ENCODE peak calls at places on chromosomes 3 and 15, in nine cellular contexts. G is progenitor cell of endocrine pancreas, Q is heart left ventricle, M is A673, X is RWPE2, R is keratinocyte, I is neural crest cell, S is right atrium auricular region, U is uterus. A is an unnamed sample.

GRCh38 chr3:197302696-197303341 is 4.4 kb upstream of the DLG1 start:
- DNase-seq in S (no peak), I (no peak), U (no peak), Q (no peak), X (no peak), R (no peak), G (no peak), M (no peak), A (no peak)

GRCh38 chr15:68638953-68639500 is 60.2 kb downstream of the CORO2B start:
- DNase-seq in R (no peak), S (no peak), M (no peak), G (no peak), I (no peak), Q (no peak), U (no peak), X (no peak), A (no peak)

GRCh38 chr15:42136513-42136912 is 19.9 kb downstream of the PLA2G4F start:
- DNase-seq in I (no peak), G (no peak), U (no peak), X (no peak), M (no peak), Q (no peak), S (no peak), R (no peak), A (no peak)

GRCh38 chr15:53389271-53389670 is 370.2 kb downstream of the WDR72 start:
- DNase-seq in M (no peak), U (no peak), X (no peak), R (no peak), G (no peak), I (no peak), S (no peak), Q (no peak), A (no peak)

GRCh38 chr3:14228611-14229470 is 50.2 kb downstream of the LSM3 start:
- DNase-seq in U (no peak), G (no peak), R (no peak), I (no peak), M (no peak), S (no peak), Q (no peak), X (no peak), A (no peak)

GRCh38 chr3:15382405-15382923 is 44.9 kb downstream of the METTL6 start:
- DNase-seq in G (no peak), M (no peak), U (no peak), R (no peak), S (no peak), I (no peak), X (no peak), Q (no peak), A (no peak)

GRCh38 chr15:41933771-41934170 is 38.6 kb downstream of the EHD4 start:
- DNase-seq in X (peak), Q (no peak), G (no peak), U (no peak), R (peak), M (no peak), I (no peak), S (no peak), A (no peak)

GRCh38 chr3:123499316-123499715 is 50.4 kb upstream of the ADCY5 start:
- DNase-seq in I (no peak), U (no peak), R (no peak), S (no peak), Q (no peak), G (no peak), X (no peak), M (no peak), A (no peak)

GRCh38 chr3:71028802-71029201 is 554.7 kb downstream of the FOXP1 start:
- DNase-seq in Q (no peak), I (no peak), X (no peak), R (no peak), M (no peak), S (no peak), U (no peak), G (no peak), A (no peak)

GRCh38 chr3:11186318-11186692 is 32.0 kb downstream of the HRH1 start:
- DNase-seq in I (no peak), U (no peak), R (no peak), S (no peak), M (no peak), G (no peak), Q (no peak), X (no peak), A (no peak)

GRCh38 chr15:86691091-86691490 is 611.4 kb downstream of the AGBL1 start:
- DNase-seq in I (no peak), S (no peak), X (no peak), G (no peak), U (no peak), Q (no peak), R (no peak), M (no peak), A (no peak)
- TF ChIP-seq CTCF in I (peak), S (peak), X (peak), G (no peak), U (no peak), Q (peak), R (no peak), M (no peak), A (no peak)

DNA sequence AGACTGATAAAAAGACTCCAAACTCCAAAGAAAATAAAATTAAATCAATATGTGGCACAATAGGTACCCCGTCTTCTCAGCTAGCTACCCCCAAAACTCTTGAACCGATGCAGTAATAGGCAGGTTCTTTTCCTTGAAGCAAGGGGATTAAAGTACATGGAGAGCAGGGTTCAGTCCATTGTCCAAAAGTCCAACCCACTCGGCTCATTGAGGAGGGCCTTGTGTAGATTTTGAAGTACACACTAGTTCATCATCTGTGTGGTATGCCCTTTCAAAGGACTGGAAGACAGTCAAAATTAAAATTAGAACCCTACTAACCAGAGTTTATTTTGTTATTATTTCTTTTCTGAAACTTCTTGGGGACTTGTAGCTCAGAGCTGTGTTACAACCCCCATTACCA is 23.3 kb downstream of the TF start:
- DNase-seq in R (no peak), Q (no peak), G (no peak), X (no peak), U (no peak), I (no peak), S (no peak), M (no peak), A (no peak)
- TF ChIP-seq CTCF in R (no peak), Q (no peak), G (no peak), X (no peak), U (no peak), I (no peak), S (no peak), M (no peak), A (no peak)

GRCh38 chr3:151421956-151422355 is 37.4 kb upstream of the P2RY12 start:
- DNase-seq in M (peak), X (no peak), I (no peak), S (no peak), G (no peak), R (no peak), Q (no peak), U (no peak), A (no peak)
- TF ChIP-seq CTCF in M (peak), X (peak), I (no peak), S (no peak), G (no peak), R (peak), Q (no peak), U (no peak), A (peak)

DNA sequence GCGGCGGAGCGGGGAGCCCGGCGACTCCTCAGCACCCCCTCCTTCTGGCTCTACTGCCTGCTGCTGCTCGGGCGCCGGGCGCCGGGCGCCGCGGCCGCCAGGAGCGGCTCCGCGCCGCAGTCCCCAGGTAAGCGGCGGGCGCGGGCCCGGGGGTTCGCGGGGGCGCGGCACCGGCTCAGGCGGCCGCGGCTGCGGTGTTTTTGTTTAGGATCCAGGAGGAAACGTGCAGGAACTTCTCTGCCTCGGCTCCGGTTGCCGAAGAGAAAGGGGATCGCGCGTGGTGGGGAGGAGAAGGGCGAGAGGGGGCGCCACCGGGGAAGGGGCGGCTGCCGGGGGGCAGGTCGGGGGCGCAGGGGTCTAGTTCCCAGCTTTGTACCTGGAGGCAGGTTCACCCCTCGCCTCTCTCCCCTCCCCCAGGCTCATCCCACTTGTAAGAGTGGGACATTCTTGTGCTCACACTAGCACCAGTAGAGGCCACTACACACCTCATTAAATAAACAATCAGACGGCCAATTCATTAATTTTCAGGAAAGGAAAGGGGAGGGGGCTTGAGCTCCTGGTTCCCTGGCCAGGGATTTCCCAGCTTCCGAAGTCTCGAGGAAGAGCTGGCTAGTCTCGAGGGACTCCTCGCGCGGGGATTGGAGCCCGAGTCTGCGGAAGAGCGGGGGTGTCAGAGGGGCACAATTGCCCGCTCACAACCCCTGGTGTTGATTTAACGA is 575 bp downstream of the NEO1 start:
- DNase-seq in M (peak), I (peak), Q (peak), G (peak), R (no peak), S (no peak), U (peak), X (peak), A (no peak)
- TF ChIP-seq CTCF in M (peak), I (peak), Q (peak), G (peak), R (peak), S (peak), U (peak), X (peak), A (peak)

DNA sequence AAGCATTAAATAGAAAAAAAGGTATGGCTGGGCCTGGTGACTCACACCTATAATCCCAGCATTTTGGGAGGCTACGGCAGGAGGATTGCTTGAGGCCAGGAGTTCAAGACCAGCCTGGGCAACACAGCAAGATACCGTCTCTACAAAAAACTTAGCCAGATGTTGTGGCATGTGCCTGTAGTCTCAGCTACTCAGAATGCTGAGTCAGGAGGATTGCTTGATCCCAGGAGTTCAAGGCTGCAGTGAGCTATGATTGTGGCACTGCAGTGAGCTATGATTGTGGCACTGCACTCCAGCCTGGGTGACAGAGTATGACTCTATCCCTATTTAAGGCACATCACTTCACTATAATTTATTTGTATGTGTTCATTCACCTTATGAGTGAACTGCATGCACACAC is 54.3 kb downstream of the SLC4A7 start:
- DNase-seq in M (no peak), S (no peak), X (no peak), U (no peak), R (no peak), I (no peak), Q (no peak), G (no peak), A (no peak)
- TF ChIP-seq CTCF in M (no peak), S (no peak), X (no peak), U (no peak), R (no peak), I (no peak), Q (no peak), G (no peak), A (no peak)

GRCh38 chr3:128309026-128309425 is 155.7 kb downstream of the EEFSEC start:
- DNase-seq in G (no peak), R (no peak), X (no peak), S (peak), M (no peak), Q (peak), U (no peak), I (no peak), A (no peak)

GRCh38 chr3:128310286-128311058 is 156.2 kb downstream of the DNAJB8 start:
- DNase-seq in S (peak), R (no peak), G (no peak), Q (no peak), X (no peak), U (no peak), I (no peak), M (no peak), A (no peak)

GRCh38 chr3:128307781-128308469 is 154.6 kb downstream of the EEFSEC start:
- DNase-seq in R (no peak), M (no peak), I (no peak), Q (no peak), S (peak), G (no peak), U (no peak), X (no peak), A (no peak)

GRCh38 chr3:128306481-128306880 is 153.2 kb downstream of the EEFSEC start:
- DNase-seq in I (no peak), M (no peak), S (no peak), Q (no peak), R (no peak), U (no peak), X (no peak), G (no peak), A (no peak)

GRCh38 chr3:128307029-128307633 is 153.8 kb downstream of the EEFSEC start:
- DNase-seq in X (no peak), I (no peak), M (no peak), G (no peak), R (no peak), Q (no peak), U (no peak), S (peak), A (no peak)
- TF ChIP-seq CTCF in X (peak), I (no peak), M (peak), G (peak), R (peak), Q (peak), U (peak), S (peak), A (peak)

DNA sequence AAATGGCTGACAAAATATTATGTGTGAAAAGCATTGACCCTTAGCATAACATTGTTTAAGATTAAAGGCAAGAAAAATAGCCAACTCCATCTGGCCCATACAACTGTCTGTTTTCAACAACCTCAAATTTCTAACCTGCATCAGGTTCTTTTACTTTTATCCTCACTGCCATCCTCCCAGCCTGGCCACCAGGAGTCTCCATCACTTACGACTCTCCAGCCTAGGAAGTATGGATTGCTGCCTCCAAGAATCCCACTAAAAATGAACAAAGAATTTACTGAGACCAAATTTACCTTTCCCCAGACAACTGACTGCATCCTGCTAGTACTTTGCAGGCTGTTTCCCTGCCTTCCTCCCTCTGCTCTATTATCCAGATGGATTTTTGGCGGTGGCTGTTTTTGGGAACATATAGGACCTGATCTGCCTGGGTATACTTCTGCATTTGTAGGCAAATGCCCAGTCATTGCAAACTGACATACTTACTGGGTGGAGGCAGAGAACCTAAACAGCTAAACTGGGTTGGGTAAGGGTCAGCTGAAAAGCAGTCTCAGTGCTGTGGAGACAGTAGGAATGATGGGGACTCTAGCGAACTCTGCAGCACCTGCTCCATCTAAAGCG is 144.2 kb downstream of the GHSR start:
- DNase-seq in I (no peak), G (no peak), U (no peak), M (no peak), R (no peak), X (no peak), S (no peak), Q (no peak), A (no peak)
- TF ChIP-seq CTCF in I (no peak), G (peak), U (no peak), M (peak), R (peak), X (peak), S (peak), Q (no peak), A (peak)